ENCODE peak calls at places on chromosomes 4 and X, in five cellular contexts. E, F, P, J and N are unnamed samples.

GRCh38 chr4:2135083-2135482 is 76.0 kb downstream of the NAT8L start:
- DNase-seq in J (no peak), E (no peak), F (no peak), P (peak), N (no peak)

GRCh38 chr4:174211611-174212044 is 71.8 kb downstream of the FBXO8 start:
- DNase-seq in P (no peak), J (no peak), E (no peak), F (no peak), N (no peak)

GRCh38 chrX:1380672-1381233 is 11.2 kb downstream of the SLC25A6 start:
- DNase-seq in P (no peak), J (no peak), E (peak), F (no peak), N (no peak)

GRCh38 chr4:66160606-66161005 is 490.3 kb upstream of the EPHA5 start:
- DNase-seq in E (no peak), P (no peak), F (no peak), J (no peak), N (no peak)

GRCh38 chr4:128865132-128865531 is 55.6 kb downstream of the JADE1 start:
- DNase-seq in E (no peak), J (no peak), F (no peak), P (no peak), N (no peak)

GRCh38 chr4:158159054-158159717 is 13.6 kb downstream of the GASK1B start:
- DNase-seq in J (no peak), E (no peak), P (no peak), F (no peak), N (no peak)

GRCh38 chr4:15238720-15239119 is 189.1 kb upstream of the C1QTNF7 start:
- DNase-seq in F (no peak), E (no peak), P (peak), J (peak), N (no peak)

GRCh38 chrX:30910124-30910860 is 21.2 kb upstream of the TAB3 start:
- DNase-seq in E (no peak), F (no peak), J (no peak), P (no peak), N (no peak)

GRCh38 chrX:144586756-144587155 is 660.5 kb upstream of the SPANXN1 start:
- DNase-seq in J (no peak), P (no peak), F (no peak), E (no peak), N (no peak)

GRCh38 chrX:68079961-68080360 is 353.3 kb downstream of the OPHN1 start:
- DNase-seq in F (no peak), J (no peak), E (no peak), P (no peak), N (no peak)

GRCh38 chrX:9447906-9448305 is 17.0 kb upstream of the TBL1X start:
- DNase-seq in E (no peak), J (no peak), P (no peak), F (no peak), N (no peak)

GRCh38 chr4:140037353-140038030 is 116.5 kb downstream of the MAML3 start:
- DNase-seq in J (no peak), P (no peak), E (no peak), F (no peak), N (no peak)

GRCh38 chr4:162837679-162838078 is 329.0 kb downstream of the NAF1 start:
- DNase-seq in F (no peak), P (no peak), J (no peak), E (no peak), N (no peak)

GRCh38 chr4:151559595-151559994 is 150.6 kb downstream of the FHIP1A start:
- DNase-seq in E (no peak), J (no peak), F (no peak), P (no peak), N (no peak)

GRCh38 chr4:149344436-149344835 is 471.2 kb downstream of the IQCM start:
- DNase-seq in P (no peak), E (no peak), J (no peak), F (no peak), N (no peak)

GRCh38 chr4:118931791-118932190 is 43.1 kb downstream of the SYNPO2 start:
- DNase-seq in F (no peak), P (no peak), J (no peak), E (no peak), N (no peak)

GRCh38 chrX:110228453-110228852 is 89.4 kb downstream of the AMMECR1 start:
- DNase-seq in F (no peak), P (no peak), E (no peak), J (no peak), N (no peak)

GRCh38 chr4:106034205-106034604 is 138.9 kb downstream of the NPNT start:
- DNase-seq in P (no peak), J (no peak), E (no peak), F (no peak), N (no peak)

GRCh38 chrX:68299923-68300322 is 133.4 kb downstream of the OPHN1 start:
- DNase-seq in J (no peak), P (no peak), E (no peak), F (no peak), N (no peak)

GRCh38 chr4:83569967-83570366 is 34.1 kb downstream of the GPAT3 start:
- DNase-seq in J (no peak), E (no peak), P (peak), F (no peak), N (no peak)

GRCh38 chrX:132266583-132267355 is 47.5 kb upstream of the RAP2C start:
- DNase-seq in J (no peak), P (no peak), E (no peak), F (no peak), N (no peak)

GRCh38 chrX:53223068-53223693 is 1.8 kb downstream of the KDM5C start:
- DNase-seq in P (no peak), E (no peak), J (no peak), F (no peak), N (no peak)

GRCh38 chr4:54695359-54696149 is 37.8 kb downstream of the KIT start:
- DNase-seq in P (no peak), E (no peak), F (no peak), J (no peak), N (no peak)

GRCh38 chr4:8038083-8038482 is 98.4 kb upstream of the AFAP1 start:
- DNase-seq in P (no peak), J (no peak), E (no peak), F (no peak), N (no peak)

GRCh38 chr4:20176881-20177280 is 74.8 kb upstream of the SLIT2 start:
- DNase-seq in E (no peak), J (no peak), P (no peak), F (no peak), N (no peak)

GRCh38 chr4:111689731-111690130 is 455.5 kb upstream of the FAM241A start:
- DNase-seq in F (no peak), J (no peak), P (no peak), E (no peak), N (no peak)

GRCh38 chr4:103152381-103152780 is 45.8 kb downstream of the CENPE start:
- DNase-seq in E (no peak), F (no peak), J (no peak), P (no peak), N (no peak)